ENCODE peak calls at places on chromosomes 2 and 18, in eight cellular contexts. A is HepG2, R is lower lobe of right lung, S is fibroblast of lung, K is PC-9, W is stomach, B is esophagus squamous epithelium, J is A549. Q is an unnamed sample.

GRCh38 chr2:144995482-144995881 is 475.6 kb upstream of the ZEB2 start:
- DNase-seq in B (no peak), R (no peak), K (no peak), J (no peak), A (no peak), W (no peak), S (no peak), Q (no peak)

GRCh38 chr18:41645600-41646360 is 309.3 kb upstream of the PIK3C3 start:
- DNase-seq in S (no peak), W (no peak), B (no peak), R (no peak), K (no peak), J (no peak), A (no peak), Q (no peak)

GRCh38 chr2:29260151-29260772 is 145.0 kb downstream of the CLIP4 start:
- DNase-seq in J (no peak), B (no peak), A (no peak), R (no peak), K (peak; percentile 16), W (no peak), S (peak; percentile 73), Q (no peak)

GRCh38 chr2:179354739-179355537 is 90.3 kb upstream of the SESTD1 start:
- DNase-seq in J (no peak), S (no peak), R (no peak), K (no peak), A (no peak), W (no peak), B (no peak), Q (no peak)

GRCh38 chr2:85888020-85888744 is 608 bp downstream of the ST3GAL5 start:
- DNase-seq in W (no peak), J (no peak), K (no peak), B (no peak), R (peak; percentile 57), A (no peak), S (no peak), Q (no peak)

GRCh38 chr2:44836174-44836573 is 105.3 kb upstream of the SIX3 start:
- DNase-seq in W (no peak), R (no peak), A (no peak), S (no peak), J (no peak), B (no peak), K (no peak), Q (no peak)

GRCh38 chr2:233051241-233052149 is 8.6 kb upstream of the INPP5D start:
- DNase-seq in S (peak; percentile 83), R (peak; percentile 66), B (no peak), W (no peak), K (peak; percentile 83), A (no peak), J (no peak), Q (peak; percentile 79)

GRCh38 chr2:197181491-197181890 is 129.1 kb downstream of the ANKRD44 start:
- DNase-seq in B (no peak), W (no peak), J (no peak), R (no peak), A (no peak), K (no peak), S (peak; percentile 88), Q (no peak)

GRCh38 chr2:160574472-160575140 is 81.0 kb upstream of the RBMS1 start:
- DNase-seq in A (no peak), W (no peak), B (no peak), J (peak; percentile 65), R (no peak), K (no peak), S (peak; percentile 92), Q (no peak)

GRCh38 chr2:53129851-53130250 is 637.8 kb upstream of the CHAC2 start:
- DNase-seq in B (no peak), R (no peak), W (no peak), J (no peak), K (peak; percentile 41), A (no peak), S (peak; percentile 95), Q (no peak)

GRCh38 chr2:86068098-86069047 is 37.3 kb downstream of the POLR1A start:
- DNase-seq in A (no peak), B (no peak), S (peak; percentile 68), J (peak; percentile 29), R (no peak), K (no peak), W (no peak), Q (no peak)

GRCh38 chr2:207219036-207219435 is 53.3 kb upstream of the KLF7 start:
- DNase-seq in W (no peak), R (no peak), J (no peak), B (no peak), A (no peak), S (no peak), K (no peak), Q (no peak)

GRCh38 chr2:33495683-33496082 is 19.2 kb downstream of the RASGRP3 start:
- DNase-seq in A (no peak), W (no peak), S (no peak), R (no peak), J (no peak), K (no peak), B (no peak), Q (no peak)

GRCh38 chr2:33496150-33496549 is 19.7 kb downstream of the RASGRP3 start:
- DNase-seq in J (no peak), W (no peak), S (peak; percentile 86), A (no peak), K (no peak), R (no peak), B (no peak), Q (no peak)

GRCh38 chr2:33494877-33495641 is 18.6 kb downstream of the RASGRP3 start:
- DNase-seq in J (peak; percentile 78), A (no peak), K (no peak), W (no peak), B (no peak), S (no peak), R (no peak), Q (no peak)

GRCh38 chr2:33492735-33493134 is 16.3 kb downstream of the RASGRP3 start:
- DNase-seq in A (no peak), B (no peak), K (no peak), R (no peak), W (no peak), S (no peak), J (no peak), Q (no peak)

DNA sequence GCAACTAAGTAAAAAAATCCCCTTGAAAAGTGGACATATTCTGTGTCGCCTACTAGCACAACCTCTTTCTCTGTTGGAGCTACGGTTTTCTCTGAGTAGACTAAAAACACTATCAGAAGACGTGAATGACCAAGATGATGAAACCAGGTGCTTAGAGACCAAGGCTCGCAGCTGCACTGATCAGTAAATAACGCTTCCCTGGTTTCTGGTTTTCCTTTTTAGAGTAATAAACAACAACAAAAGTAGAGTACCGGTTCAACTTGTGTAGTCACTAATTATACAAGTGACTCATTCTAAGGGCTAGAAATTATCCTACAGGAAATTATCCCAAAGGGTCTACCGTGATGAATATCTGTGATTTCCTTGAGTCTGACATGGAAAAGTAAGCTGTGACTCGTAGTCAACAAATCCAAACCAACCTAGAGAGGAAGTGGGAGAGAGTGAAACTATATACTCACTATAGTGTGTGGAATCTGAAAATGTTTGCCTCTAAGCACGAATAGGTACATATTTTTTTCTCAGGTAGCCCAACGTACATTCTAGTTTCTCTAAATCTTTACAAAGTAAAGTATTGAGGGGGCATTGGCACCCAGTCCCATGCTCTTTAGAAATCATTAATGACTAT is 17.8 kb downstream of the RASGRP3 start:
- DNase-seq in S (peak; percentile 14), B (no peak), W (no peak), J (peak; percentile 25), A (no peak), R (no peak), K (no peak), Q (no peak)
- H3K4me3 ChIP-seq in S (no peak overlapping the region), B (no peak overlapping the region), W (no peak overlapping the region), J (no peak overlapping the region), A (no peak overlapping the region), R (no peak overlapping the region), K (peak overlapping the region; percentile 12), Q (no peak overlapping the region)

GRCh38 chr2:27023740-27024139 is 9.0 kb upstream of the TMEM214 start:
- DNase-seq in J (no peak), W (no peak), R (no peak), A (no peak), B (no peak), K (no peak), S (no peak), Q (no peak)

GRCh38 chr2:27019459-27020336 is 13.1 kb upstream of the TMEM214 start:
- DNase-seq in S (no peak), J (no peak), W (no peak), B (no peak), A (no peak), K (no peak), R (no peak), Q (no peak)

GRCh38 chr2:27021253-27021801 is 11.4 kb upstream of the TMEM214 start:
- DNase-seq in S (peak; percentile 55), B (no peak), R (no peak), W (peak; percentile 40), J (peak; percentile 25), K (peak; percentile 89), A (peak; percentile 28), Q (no peak)

GRCh38 chr2:27018142-27018541 is 14.6 kb upstream of the TMEM214 start:
- DNase-seq in B (no peak), S (no peak), K (no peak), A (no peak), J (no peak), W (no peak), R (no peak), Q (no peak)

GRCh38 chr2:27020337-27020948 is 12.3 kb upstream of the TMEM214 start:
- DNase-seq in R (no peak), B (no peak), J (no peak), W (peak; percentile 40), K (peak; percentile 26), A (no peak), S (no peak), Q (peak; percentile 72)
- H3K4me1 ChIP-seq in R (peaks cover 7% of the 10 kb centered on the region), B (peaks cover 34% of the 10 kb centered on the region), J (peaks cover 30% of the 10 kb centered on the region), W (peaks cover 14% of the 10 kb centered on the region), K (peaks cover 53% of the 10 kb centered on the region), A (peaks cover 41% of the 10 kb centered on the region), S (peaks cover 16% of the 10 kb centered on the region), Q (peaks cover 59% of the 10 kb centered on the region)

GRCh38 chr2:113009617-113010016 is 4.4 kb downstream of the IL36A start:
- DNase-seq in A (no peak), R (no peak), J (no peak), W (no peak), B (no peak), K (no peak), S (no peak), Q (no peak)
- TF ChIP-seq CTCF in A (no peak), R (no peak), J (no peak), W (no peak), B (no peak), K (no peak), S (no peak), Q (no peak)

GRCh38 chr2:42575458-42576064 is 7.1 kb downstream of the MTA3 start:
- DNase-seq in A (no peak), S (no peak), R (no peak), K (no peak), J (no peak), W (no peak), B (no peak), Q (no peak)
- H3K4me3 ChIP-seq in A (no peak overlapping the region), S (no peak overlapping the region), R (no peak overlapping the region), K (no peak overlapping the region), J (no peak overlapping the region), W (no peak overlapping the region), B (no peak overlapping the region), Q (no peak overlapping the region)

GRCh38 chr2:62309081-62309464 is 113.2 kb downstream of the B3GNT2 start:
- DNase-seq in B (no peak), A (no peak), K (no peak), W (no peak), J (no peak), R (no peak), S (no peak), Q (no peak)
- H3K4me1 ChIP-seq in B (peaks cover 63% of the 10 kb centered on the region), A (peaks cover 39% of the 10 kb centered on the region), K (peaks cover 42% of the 10 kb centered on the region), W (peaks cover 26% of the 10 kb centered on the region), J (peaks cover 10% of the 10 kb centered on the region), R (peaks cover 56% of the 10 kb centered on the region), S (no peaks in the 10 kb centered on the region), Q (peaks cover 55% of the 10 kb centered on the region)